ENCODE peak calls at places on chromosomes 16 and 17, in ten cellular contexts. G, V, W, A, H, S, M, B, F and I are unnamed samples.

GRCh38 chr17:77485089-77485833 is 344.5 kb downstream of the SEC14L1 start:
- DNase-seq in G (no peak), V (no peak), W (no peak), A (no peak), H (no peak), S (no peak), M (no peak), B (no peak), F (no peak), I (no peak)

GRCh38 chr17:45336390-45337182 is 19.8 kb upstream of the MAP3K14 start:
- DNase-seq in G (no peak), V (no peak), W (no peak), A (no peak), H (no peak), S (no peak), M (no peak), B (no peak), F (no peak), I (no peak)

GRCh38 chr17:66834919-66835454 is at the start of gene CACNG5:
- DNase-seq in G (peak), V (no peak), W (no peak), A (no peak), H (peak), S (peak), M (no peak), B (no peak), F (no peak), I (no peak)

GRCh38 chr16:88747588-88748301 is 37.3 kb downstream of the PIEZO1 start:
- DNase-seq in G (peak), V (peak), W (no peak), A (no peak), H (peak), S (peak), M (peak), B (no peak), F (peak), I (no peak)

GRCh38 chr16:86502856-86503748 is 7.2 kb upstream of the FOXF1 start:
- DNase-seq in G (no peak), V (no peak), W (no peak), A (no peak), H (no peak), S (no peak), M (no peak), B (peak), F (no peak), I (no peak)

GRCh38 chr17:40915199-40915661 is 22.2 kb downstream of the KRT23 start:
- DNase-seq in G (no peak), V (no peak), W (no peak), A (no peak), H (no peak), S (no peak), M (peak), B (peak), F (no peak), I (no peak)

GRCh38 chr16:87352818-87353217 is 30.8 kb downstream of the FBXO31 start:
- DNase-seq in G (no peak), V (no peak), W (no peak), A (no peak), H (no peak), S (no peak), M (no peak), B (no peak), F (no peak), I (no peak)

GRCh38 chr17:7834554-7834890 is 505 bp downstream of the KDM6B start:
- DNase-seq in G (peak), V (peak), W (no peak), A (peak), H (no peak), S (no peak), M (peak), B (no peak), F (peak), I (no peak)

GRCh38 chr16:26453215-26453614 is 613.5 kb upstream of the C16orf82 start:
- DNase-seq in G (no peak), V (no peak), W (no peak), A (no peak), H (no peak), S (no peak), M (no peak), B (no peak), F (no peak), I (no peak)

GRCh38 chr16:24876231-24876630 is 30.5 kb downstream of the SLC5A11 start:
- DNase-seq in G (no peak), V (no peak), W (no peak), A (no peak), H (no peak), S (no peak), M (no peak), B (no peak), F (peak), I (no peak)

GRCh38 chr16:75494696-75495601 is at the start of gene CHST6:
- DNase-seq in G (peak), V (no peak), W (no peak), A (no peak), H (peak), S (peak), M (peak), B (peak), F (peak), I (no peak)

GRCh38 chr17:81641825-81642489 is 5.0 kb downstream of the TSPAN10 start:
- DNase-seq in G (no peak), V (no peak), W (no peak), A (no peak), H (no peak), S (no peak), M (peak), B (peak), F (no peak), I (no peak)

GRCh38 chr17:30905742-30906100 is 317 bp downstream of the TEFM start:
- DNase-seq in G (peak), V (no peak), W (no peak), A (no peak), H (no peak), S (peak), M (peak), B (no peak), F (no peak), I (no peak)

GRCh38 chr17:55533611-55534010 is 22.4 kb upstream of the SMIM36 start:
- DNase-seq in G (no peak), V (no peak), W (no peak), A (no peak), H (no peak), S (no peak), M (no peak), B (no peak), F (no peak), I (no peak)

GRCh38 chr17:13485327-13485726 is 116.4 kb downstream of the HS3ST3A1 start:
- DNase-seq in G (no peak), V (no peak), W (no peak), A (peak), H (no peak), S (no peak), M (no peak), B (peak), F (no peak), I (no peak)

GRCh38 chr17:47763913-47764582 is 31.0 kb downstream of the TBX21 start:
- DNase-seq in G (no peak), V (no peak), W (no peak), A (no peak), H (no peak), S (no peak), M (no peak), B (no peak), F (no peak), I (no peak)

GRCh38 chr16:53094013-53094630 is 39.3 kb downstream of the CHD9 start:
- DNase-seq in G (no peak), V (peak), W (no peak), A (no peak), H (peak), S (no peak), M (no peak), B (peak), F (peak), I (no peak)

GRCh38 chr16:68091604-68092261 is 6.6 kb downstream of the NFATC3 start:
- DNase-seq in G (no peak), V (no peak), W (no peak), A (no peak), H (peak), S (no peak), M (no peak), B (peak), F (no peak), I (peak)

GRCh38 chr16:69187891-69188451 is 1.0 kb downstream of the SNTB2 start:
- DNase-seq in G (peak), V (peak), W (no peak), A (no peak), H (peak), S (peak), M (peak), B (peak), F (no peak), I (no peak)

GRCh38 chr16:49340466-49340865 is 33.1 kb upstream of the C16orf78 start:
- DNase-seq in G (no peak), V (no peak), W (no peak), A (peak), H (no peak), S (no peak), M (no peak), B (no peak), F (no peak), I (no peak)

GRCh38 chr17:80999224-81000088 is 7.8 kb downstream of the CHMP6 start:
- DNase-seq in G (no peak), V (no peak), W (no peak), A (no peak), H (no peak), S (no peak), M (no peak), B (no peak), F (peak), I (no peak)

GRCh38 chr17:9865585-9865984 is 39.5 kb downstream of the RCVRN start:
- DNase-seq in G (no peak), V (no peak), W (no peak), A (no peak), H (no peak), S (no peak), M (no peak), B (no peak), F (no peak), I (no peak)

GRCh38 chr16:1614226-1615102 is 2.3 kb downstream of the CRAMP1 start:
- DNase-seq in G (peak), V (peak), W (no peak), A (no peak), H (peak), S (peak), M (peak), B (peak), F (peak), I (no peak)

GRCh38 chr17:73028311-73028755 is 64.2 kb downstream of the SLC39A11 start:
- DNase-seq in G (no peak), V (no peak), W (no peak), A (no peak), H (no peak), S (no peak), M (peak), B (no peak), F (no peak), I (no peak)

GRCh38 chr16:89393731-89394406 is 96.5 kb downstream of the ANKRD11 start:
- DNase-seq in G (no peak), V (peak), W (no peak), A (no peak), H (no peak), S (no peak), M (no peak), B (no peak), F (no peak), I (no peak)

GRCh38 chr16:78249056-78249455 is 149.6 kb downstream of the WWOX start:
- DNase-seq in G (no peak), V (peak), W (no peak), A (no peak), H (no peak), S (peak), M (no peak), B (no peak), F (peak), I (no peak)

GRCh38 chr16:73390936-73391335 is 343.0 kb upstream of the ZFHX3 start:
- DNase-seq in G (no peak), V (no peak), W (no peak), A (no peak), H (no peak), S (no peak), M (peak), B (peak), F (no peak), I (no peak)

GRCh38 chr16:89548344-89549006 is 12.0 kb upstream of the RPL13 start:
- DNase-seq in G (no peak), V (no peak), W (no peak), A (no peak), H (no peak), S (no peak), M (no peak), B (no peak), F (no peak), I (no peak)

GRCh38 chr17:246226-246625 is 64.8 kb upstream of the DOC2B start:
- DNase-seq in G (no peak), V (no peak), W (no peak), A (no peak), H (no peak), S (no peak), M (no peak), B (no peak), F (peak), I (no peak)

GRCh38 chr17:64641499-64641898 is 20.6 kb downstream of the SMURF2 start:
- DNase-seq in G (no peak), V (no peak), W (no peak), A (no peak), H (peak), S (peak), M (peak), B (peak), F (no peak), I (peak)

GRCh38 chr17:79476074-79476473 is 134.8 kb downstream of the RBFOX3 start:
- DNase-seq in G (no peak), V (no peak), W (no peak), A (no peak), H (no peak), S (no peak), M (no peak), B (no peak), F (no peak), I (no peak)

GRCh38 chr16:66703359-66704215 is 7.0 kb upstream of the CMTM4 start:
- DNase-seq in G (no peak), V (no peak), W (no peak), A (no peak), H (no peak), S (no peak), M (no peak), B (peak), F (no peak), I (no peak)

GRCh38 chr16:84600343-84601229 is 17.3 kb downstream of the COTL1 start:
- DNase-seq in G (no peak), V (no peak), W (no peak), A (no peak), H (no peak), S (no peak), M (no peak), B (peak), F (peak), I (no peak)

GRCh38 chr17:62995377-62995885 is 29.4 kb downstream of the TANC2 start:
- DNase-seq in G (peak), V (peak), W (no peak), A (no peak), H (peak), S (peak), M (peak), B (peak), F (peak), I (no peak)